ENCODE peak calls at places on chromosomes 6 and 20, in ten cellular contexts. S is omental fat pad; K is DMS53; H is mammary epithelial cell; W is stimulated activated CD4-positive, alpha-beta T cell treated with anti-CD3 and anti-CD28 coated beads, Interleukin-1b, Interleukin-23, amount 100 ng/mL, for 24 hours; Y is T-helper 9 cell; O is hippocampal formation; I is kidney tubule cell; F is NCI-H1092; A is SHP77. B is an unnamed sample.

GRCh38 chr20:61311656-61312387 is 59.8 kb downstream of the CDH4 start:
- DNase-seq in S (no peak), K (no peak), H (peak; percentile 13), W (no peak), Y (no peak), O (no peak), I (peak; percentile 22), F (no peak), A (no peak), B (no peak)

GRCh38 chr6:29723666-29724588 is 693 bp downstream of the HLA-F start:
- DNase-seq in S (peak; percentile 56), K (peak; percentile 53), H (no peak), W (peak; percentile 65), Y (peak; percentile 75), O (peak; percentile 18), I (peak; percentile 6), F (no peak), A (no peak), B (peak; percentile 19)

GRCh38 chr20:54624701-54625472 is 149.5 kb downstream of the DOK5 start:
- DNase-seq in S (no peak), K (no peak), H (no peak), W (no peak), Y (no peak), O (peak; percentile 53), I (no peak), F (no peak), A (no peak), B (peak; percentile 56)

GRCh38 chr6:27138837-27139752 is 108.4 kb upstream of the PRSS16 start:
- DNase-seq in S (no peak), K (no peak), H (no peak), W (no peak), Y (peak; percentile 38), O (peak; percentile 15), I (peak; percentile 45), F (no peak), A (no peak), B (no peak)

GRCh38 chr20:35953411-35954199 is 697 bp downstream of the SCAND1 start:
- DNase-seq in S (no peak), K (peak; percentile 78), H (no peak), W (peak; percentile 43), Y (peak; percentile 61), O (peak; percentile 54), I (peak; percentile 51), F (peak; percentile 42), A (peak; percentile 7), B (peak; percentile 64)

GRCh38 chr6:17768388-17768787 is 61.7 kb upstream of the NUP153 start:
- DNase-seq in S (no peak), K (no peak), H (peak; percentile 14), W (no peak), Y (no peak), O (no peak), I (peak; percentile 18), F (no peak), A (no peak), B (no peak)

GRCh38 chr6:74879234-74879633 is 326.6 kb downstream of the COL12A1 start:
- DNase-seq in S (no peak), K (no peak), H (peak; percentile 89), W (no peak), Y (no peak), O (no peak), I (peak; percentile 44), F (no peak), A (no peak), B (no peak)

GRCh38 chr6:98574991-98575390 is 259.4 kb upstream of the POU3F2 start:
- DNase-seq in S (no peak), K (no peak), H (no peak), W (no peak), Y (no peak), O (peak; percentile 78), I (no peak), F (no peak), A (peak; percentile 52), B (peak; percentile 60)

GRCh38 chr6:41858703-41859102 is 36.5 kb downstream of the USP49 start:
- DNase-seq in S (no peak), K (no peak), H (no peak), W (no peak), Y (no peak), O (no peak), I (no peak), F (no peak), A (no peak), B (no peak)

GRCh38 chr6:75775219-75775618 is 26.2 kb downstream of the MYO6 start:
- DNase-seq in S (no peak), K (peak; percentile 31), H (no peak), W (no peak), Y (no peak), O (no peak), I (peak; percentile 17), F (peak; percentile 3), A (no peak), B (no peak)

GRCh38 chr20:10793741-10794140 is 119.9 kb upstream of the JAG1 start:
- DNase-seq in S (no peak), K (peak; percentile 65), H (no peak), W (no peak), Y (no peak), O (no peak), I (no peak), F (peak; percentile 78), A (no peak), B (no peak)

GRCh38 chr6:155832596-155832995 is 377.0 kb upstream of the NOX3 start:
- DNase-seq in S (no peak), K (peak; percentile 66), H (peak; percentile 3), W (no peak), Y (no peak), O (no peak), I (peak; percentile 49), F (no peak), A (no peak), B (no peak)

GRCh38 chr6:170040906-170041305 is 250.0 kb downstream of the DLL1 start:
- DNase-seq in S (no peak), K (no peak), H (no peak), W (no peak), Y (no peak), O (no peak), I (no peak), F (no peak), A (no peak), B (no peak)

GRCh38 chr6:22756365-22756764 is 187.0 kb downstream of the HDGFL1 start:
- DNase-seq in S (no peak), K (no peak), H (peak; percentile 76), W (no peak), Y (no peak), O (no peak), I (peak; percentile 78), F (no peak), A (no peak), B (no peak)

GRCh38 chr20:35768731-35769664 is 2.8 kb upstream of the PHF20 start:
- DNase-seq in S (peak; percentile 100), K (peak; percentile 66), H (peak; percentile 96), W (no peak), Y (no peak), O (peak; percentile 73), I (peak; percentile 94), F (peak; percentile 33), A (peak; percentile 67), B (no peak)

GRCh38 chr6:86423571-86423970 is 513.8 kb upstream of the HTR1E start:
- DNase-seq in S (no peak), K (no peak), H (no peak), W (no peak), Y (no peak), O (no peak), I (no peak), F (no peak), A (no peak), B (no peak)

GRCh38 chr6:34829137-34829536 is 37.3 kb downstream of the BLTP3A start:
- DNase-seq in S (no peak), K (no peak), H (peak; percentile 96), W (no peak), Y (no peak), O (no peak), I (no peak), F (no peak), A (no peak), B (no peak)

GRCh38 chr6:1820165-1820564 is 210.4 kb downstream of the FOXC1 start:
- DNase-seq in S (no peak), K (no peak), H (no peak), W (no peak), Y (no peak), O (no peak), I (no peak), F (no peak), A (no peak), B (no peak)

GRCh38 chr6:138493413-138493812 is 5.9 kb downstream of the NHSL1 start:
- DNase-seq in S (no peak), K (no peak), H (peak; percentile 87), W (no peak), Y (no peak), O (no peak), I (peak; percentile 92), F (no peak), A (no peak), B (no peak)

GRCh38 chr20:55584307-55584706 is 421.0 kb downstream of the CBLN4 start:
- DNase-seq in S (no peak), K (no peak), H (no peak), W (no peak), Y (no peak), O (no peak), I (no peak), F (no peak), A (no peak), B (no peak)

GRCh38 chr20:23305098-23305497 is 45.5 kb upstream of the NXT1 start:
- DNase-seq in S (no peak), K (no peak), H (peak; percentile 81), W (no peak), Y (no peak), O (no peak), I (no peak), F (no peak), A (no peak), B (no peak)

GRCh38 chr6:144402750-144403149 is 117.6 kb downstream of the UTRN start:
- DNase-seq in S (no peak), K (no peak), H (no peak), W (no peak), Y (no peak), O (no peak), I (no peak), F (no peak), A (no peak), B (no peak)

GRCh38 chr6:123306334-123306733 is 310.3 kb downstream of the CLVS2 start:
- DNase-seq in S (no peak), K (no peak), H (no peak), W (no peak), Y (no peak), O (no peak), I (no peak), F (no peak), A (no peak), B (no peak)

GRCh38 chr6:97473979-97474378 is 191.0 kb upstream of the MMS22L start:
- DNase-seq in S (no peak), K (no peak), H (no peak), W (no peak), Y (no peak), O (no peak), I (no peak), F (no peak), A (no peak), B (no peak)